ENCODE peak calls at places on chromosome 2, in nine cellular contexts. K is T-helper 9 cell; S is GM23248; Z is Right ventricle myocardium superior; E is RWPE1; B is KBM-7; R is activated CD4-positive, alpha-beta T cell treated with anti-CD3 and anti-CD28 coated beads, Interleukin-2, amount 50 U/mL, for 48 hours; O is activated CD8-positive, alpha-beta T cell treated with anti-CD3 and anti-CD28 coated beads, Interleukin-2, amount 10 ng/mL, durations not matched to agents 7 days and 5 days; J is pons. W is an unnamed sample.
A peak's percentile ranks its signal among the peaks of the same experiment; 100 is the strongest.

GRCh38 chr2:235543126-235543750 is 49.4 kb downstream of the AGAP1 start:
- DNase-seq in R (no peak), K (no peak), Z (no peak), S (peak; percentile 77), B (no peak), O (no peak), J (no peak), E (peak; percentile 18), W (no peak)

GRCh38 chr2:4354678-4355077 is 651.3 kb downstream of the DCDC2C start:
- DNase-seq in S (no peak), O (no peak), K (no peak), B (peak; percentile 44), E (no peak), J (peak; percentile 7), R (peak; percentile 5), Z (no peak), W (peak; percentile 28)

GRCh38 chr2:64646007-64646880 is 7.5 kb downstream of the SERTAD2 start:
- DNase-seq in J (peak; percentile 87), R (peak; percentile 93), O (peak; percentile 89), Z (peak; percentile 94), S (peak; percentile 79), E (no peak), B (peak; percentile 93), K (peak; percentile 90), W (peak; percentile 63)

GRCh38 chr2:157903626-157904025 is 27.5 kb upstream of the ACVR1 start:
- DNase-seq in E (no peak), B (no peak), O (no peak), Z (no peak), K (no peak), S (peak; percentile 51), J (no peak), R (no peak), W (no peak)

GRCh38 chr2:105135436-105135835 is 97.6 kb downstream of the MRPS9 start:
- DNase-seq in O (no peak), E (no peak), S (no peak), K (no peak), B (no peak), J (no peak), R (no peak), Z (no peak), W (no peak)

GRCh38 chr2:112321375-112322320 is 46.3 kb downstream of the ZC3H6 start:
- DNase-seq in R (no peak), K (no peak), Z (no peak), B (no peak), J (no peak), O (no peak), S (peak; percentile 44), E (no peak), W (no peak)

GRCh38 chr2:191835539-191836350 is 11.1 kb downstream of the CAVIN2 start:
- DNase-seq in K (no peak), R (no peak), J (no peak), Z (peak; percentile 37), B (no peak), S (peak; percentile 64), E (peak; percentile 8), O (no peak), W (no peak)

GRCh38 chr2:43345391-43345813 is 119.0 kb upstream of the ZFP36L2 start:
- DNase-seq in J (no peak), E (no peak), R (no peak), S (peak; percentile 19), Z (peak; percentile 58), O (no peak), K (no peak), B (no peak), W (no peak)

GRCh38 chr2:120379916-120380893 is 34.3 kb downstream of the INHBB start:
- DNase-seq in B (no peak), Z (peak; percentile 34), O (no peak), E (no peak), S (no peak), R (no peak), K (no peak), J (no peak), W (no peak)

GRCh38 chr2:241678307-241678706 is 8.3 kb downstream of the DTYMK start:
- DNase-seq in Z (no peak), K (no peak), E (no peak), B (no peak), J (no peak), R (no peak), O (no peak), S (no peak), W (no peak)

GRCh38 chr2:216661639-216662375 is 28.6 kb downstream of the IGFBP2 start:
- DNase-seq in S (no peak), K (no peak), E (no peak), J (no peak), O (no peak), R (no peak), B (no peak), Z (no peak), W (peak; percentile 36)

GRCh38 chr2:8149985-8150547 is 531.8 kb upstream of the ID2 start:
- DNase-seq in K (no peak), Z (no peak), O (no peak), J (no peak), S (peak; percentile 29), B (no peak), E (no peak), R (no peak), W (no peak)

GRCh38 chr2:150526006-150526405 is 38.5 kb upstream of the RND3 start:
- DNase-seq in R (no peak), Z (no peak), E (no peak), O (no peak), K (no peak), J (no peak), S (no peak), B (no peak), W (no peak)

GRCh38 chr2:14148186-14148585 is 484.3 kb upstream of the LRATD1 start:
- DNase-seq in S (no peak), K (no peak), E (no peak), B (no peak), O (no peak), Z (no peak), J (no peak), R (no peak), W (no peak)

GRCh38 chr2:11370377-11371098 is 26.1 kb upstream of the ROCK2 start:
- DNase-seq in J (no peak), S (peak; percentile 46), Z (no peak), E (peak; percentile 96), O (no peak), B (no peak), R (no peak), K (no peak), W (peak; percentile 99)

GRCh38 chr2:128214251-128214650 is 104.4 kb downstream of the HS6ST1 start:
- DNase-seq in K (no peak), B (no peak), O (no peak), R (no peak), E (no peak), Z (no peak), J (no peak), S (no peak), W (no peak)

W was measured in HepG2.